ENCODE peak calls at places on chromosomes 5 and 9, in five cellular contexts. V, H, F, A and Q are unnamed samples. For H3K9me3 and H3K4me1, the result is how much of the 10 kb centered on the place peaks cover.

GRCh38 chr9:113488490-113488889 is 25.0 kb downstream of the RGS3 start:
- DNase-seq in V (peak), A (no peak), F (no peak), H (no peak), Q (no peak)

GRCh38 chr5:72785796-72786195 is 30.7 kb upstream of the TNPO1 start:
- DNase-seq in V (no peak), F (no peak), H (no peak), A (no peak), Q (no peak)

GRCh38 chr5:61673007-61673735 is 341.1 kb downstream of the ZSWIM6 start:
- DNase-seq in V (no peak), H (no peak), A (no peak), F (peak), Q (no peak)

GRCh38 chr5:173885054-173885443 is 3.1 kb upstream of the CPEB4 start:
- DNase-seq in F (no peak), V (no peak), A (no peak), H (no peak), Q (no peak)

GRCh38 chr5:59592101-59592500 is 301.4 kb downstream of the PDE4D start:
- DNase-seq in V (no peak), A (no peak), F (no peak), H (no peak), Q (no peak)

GRCh38 chr5:158658439-158659230 is 441.1 kb downstream of the EBF1 start:
- DNase-seq in A (no peak), V (no peak), F (no peak), H (no peak), Q (no peak)

GRCh38 chr5:78361226-78361993 is 993 bp downstream of the SCAMP1 start:
- DNase-seq in V (peak), A (peak), H (peak), F (no peak), Q (peak)

GRCh38 chr5:102801375-102801774 is 46.3 kb downstream of the PAM start:
- DNase-seq in V (no peak), A (no peak), H (no peak), F (no peak), Q (no peak)

GRCh38 chr9:127295005-127295404 is 30.4 kb downstream of the GARNL3 start:
- DNase-seq in A (peak), H (no peak), F (no peak), V (no peak), Q (no peak)

GRCh38 chr5:143733635-143734341 is 78.2 kb upstream of the HMHB1 start:
- DNase-seq in A (no peak), F (no peak), V (no peak), H (no peak), Q (no peak)

GRCh38 chr5:141799507-141800167 is 78.6 kb downstream of the PCDH1 start:
- DNase-seq in F (no peak), V (no peak), H (no peak), A (no peak), Q (no peak)

GRCh38 chr5:44809215-44809955 is 638 bp downstream of the MRPS30 start:
- DNase-seq in A (no peak), H (no peak), F (peak), V (peak), Q (peak)

GRCh38 chr9:89871871-89872331 is 267.1 kb downstream of the GADD45G start:
- DNase-seq in A (no peak), F (no peak), V (no peak), H (no peak), Q (no peak)

GRCh38 chr9:127543221-127543620 is 68.9 kb upstream of the STXBP1 start:
- DNase-seq in H (no peak), F (no peak), V (no peak), A (no peak), Q (no peak)

GRCh38 chr5:148967783-148968182 is 95.1 kb downstream of the SH3TC2 start:
- DNase-seq in H (no peak), V (no peak), A (no peak), F (no peak), Q (no peak)

GRCh38 chr9:14343948-14344547 is 30.1 kb upstream of the NFIB start:
- DNase-seq in F (no peak), H (no peak), V (peak), A (no peak), Q (no peak)

GRCh38 chr9:105083246-105083645 is 155.3 kb upstream of the ABCA1 start:
- DNase-seq in A (no peak), V (no peak), H (no peak), F (no peak), Q (peak)

GRCh38 chr9:138120072-138120471 is 242.5 kb downstream of the CACNA1B start:
- DNase-seq in A (no peak), H (no peak), F (no peak), V (no peak), Q (no peak)

GRCh38 chr9:6788175-6789016 is 30.6 kb downstream of the KDM4C start:
- DNase-seq in A (no peak), H (peak), F (no peak), V (no peak), Q (peak)

GRCh38 chr5:139711067-139711851 is 63.1 kb downstream of the CXXC5 start:
- DNase-seq in H (no peak), A (no peak), V (peak), F (peak), Q (peak)

GRCh38 chr5:37248387-37248969 is 698 bp downstream of the CPLANE1 start:
- DNase-seq in H (peak), A (no peak), V (no peak), F (no peak), Q (no peak)

GRCh38 chr5:83029912-83030311 is 47.3 kb downstream of the TMEM167A start:
- DNase-seq in F (no peak), H (no peak), V (no peak), A (no peak), Q (no peak)

GRCh38 chr5:36657563-36657995 is 51.2 kb downstream of the SLC1A3 start:
- DNase-seq in A (peak), F (no peak), V (peak), H (no peak), Q (no peak)

GRCh38 chr9:105881654-105882349 is 187.5 kb downstream of the TMEM38B start:
- DNase-seq in V (peak), F (peak), H (peak), A (no peak), Q (peak)

DNA sequence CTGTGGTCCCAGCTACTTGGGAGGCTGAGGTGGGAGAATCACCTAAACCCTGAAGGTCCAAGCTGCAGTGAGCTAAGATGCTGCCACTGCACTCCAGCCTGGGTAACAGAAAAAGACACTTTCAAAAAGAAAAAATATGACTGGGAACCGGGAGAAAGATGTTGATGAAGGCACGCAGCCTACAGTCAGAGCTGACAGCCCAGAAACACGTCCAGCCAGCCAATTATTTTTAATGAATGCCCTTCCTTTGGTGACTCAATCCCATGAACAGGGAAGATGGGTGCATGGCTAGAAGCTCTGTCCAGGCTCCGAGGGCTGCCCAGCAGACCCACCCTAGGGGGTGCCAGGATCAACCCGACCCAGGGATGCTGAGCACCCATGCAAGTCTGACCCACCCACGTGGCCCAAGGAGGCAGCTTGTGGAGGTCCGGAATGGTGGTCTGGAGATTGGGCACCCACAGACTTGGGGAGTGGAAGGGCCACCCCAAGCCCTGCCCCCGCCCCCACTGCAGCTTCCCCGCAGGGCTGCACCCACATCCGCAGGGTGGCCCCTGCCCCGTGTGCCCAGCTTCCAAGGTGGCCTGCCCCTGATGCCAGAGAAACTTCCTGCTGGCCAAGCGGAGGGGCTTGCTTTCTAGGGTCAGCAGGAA is 51.0 kb downstream of the ADAMTS2 start:
- DNase-seq in V (peak), H (no peak), A (no peak), F (no peak), Q (peak)
- H3K9me3 ChIP-seq in V (under half), H (under half), A (under half), F (under half), Q (under half)

GRCh38 chr5:178227138-178227659 is 5.4 kb downstream of the PHYKPL start:
- DNase-seq in F (no peak), V (peak), A (no peak), H (no peak), Q (no peak)

GRCh38 chr5:178230879-178231735 is 1.5 kb downstream of the PHYKPL start:
- DNase-seq in F (no peak), V (peak), A (no peak), H (no peak), Q (no peak)

GRCh38 chr5:178227929-178228328 is 4.7 kb downstream of the PHYKPL start:
- DNase-seq in V (no peak), F (no peak), H (no peak), A (no peak), Q (no peak)

GRCh38 chr5:178229861-178230260 is 2.7 kb downstream of the PHYKPL start:
- DNase-seq in H (no peak), V (no peak), A (no peak), F (no peak), Q (no peak)

GRCh38 chr5:178228609-178229008 is 4.0 kb downstream of the PHYKPL start:
- DNase-seq in V (no peak), A (no peak), H (no peak), F (no peak), Q (no peak)
- H3K4me1 ChIP-seq in V (under half), A (under half), H (under half), F (under half), Q (under half)

DNA sequence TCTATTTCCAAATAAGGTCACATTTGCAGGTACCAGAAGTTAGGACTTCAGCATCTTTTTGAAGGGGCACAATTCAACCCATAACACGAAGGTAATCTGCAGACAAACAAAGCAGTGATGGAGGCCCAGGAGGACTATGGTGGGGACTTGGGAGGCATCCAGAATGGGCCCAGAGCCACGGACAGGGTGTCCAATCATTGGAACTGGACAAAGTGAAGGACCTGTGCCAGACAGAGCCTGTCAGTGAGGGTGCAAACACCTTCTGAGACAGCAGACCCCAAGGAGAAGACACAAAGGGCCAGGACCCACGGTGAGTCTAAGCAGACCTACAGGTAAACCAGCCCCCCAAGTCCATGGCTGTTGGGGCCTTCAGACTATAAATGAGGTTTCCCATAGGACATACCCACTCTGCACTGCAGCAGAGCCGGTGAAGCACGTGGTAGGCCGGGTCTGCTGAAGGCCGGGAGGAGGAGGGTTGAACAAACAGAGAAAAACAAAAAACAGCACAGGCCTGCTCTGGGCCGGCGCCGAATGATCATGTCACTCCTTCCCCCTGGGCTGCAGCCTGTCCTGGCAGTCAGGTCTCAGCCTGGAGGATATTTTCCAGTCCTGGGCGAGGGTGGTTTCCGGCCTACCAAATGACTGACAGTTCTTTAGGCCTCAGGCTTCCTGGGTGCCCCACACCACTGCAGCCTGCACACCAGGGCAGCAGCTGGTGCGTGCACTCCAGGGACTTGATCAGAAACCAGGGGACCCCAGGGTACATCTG is 84.4 kb downstream of the COL23A1 start:
- DNase-seq in A (no peak), F (no peak), V (no peak), H (no peak), Q (no peak)
- H3K9me3 ChIP-seq in A (under half), F (under half), V (under half), H (under half), Q (under half)

DNA sequence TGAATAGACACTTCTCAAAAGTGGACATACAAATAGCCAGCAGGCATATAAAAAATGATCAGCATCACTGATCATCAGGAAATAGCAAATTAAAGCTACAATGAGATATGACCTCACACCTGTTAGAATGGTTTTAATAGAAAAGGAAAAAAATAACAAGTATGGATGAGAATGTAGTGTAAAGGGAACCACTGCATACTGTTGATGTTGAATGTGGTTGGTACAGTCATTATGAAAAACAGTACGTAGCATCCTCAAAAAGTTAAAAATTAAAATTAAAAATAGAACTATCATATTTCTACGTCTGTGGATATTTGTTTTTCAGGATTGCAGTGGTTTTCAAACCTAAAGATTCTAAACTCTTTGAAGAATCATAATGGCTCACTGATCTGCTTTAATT is 215.1 kb upstream of the NREP start:
- DNase-seq in A (no peak), V (no peak), H (no peak), F (no peak), Q (no peak)
- H3K4me1 ChIP-seq in A (under half), V (under half), H (under half), F (under half), Q (under half)

DNA sequence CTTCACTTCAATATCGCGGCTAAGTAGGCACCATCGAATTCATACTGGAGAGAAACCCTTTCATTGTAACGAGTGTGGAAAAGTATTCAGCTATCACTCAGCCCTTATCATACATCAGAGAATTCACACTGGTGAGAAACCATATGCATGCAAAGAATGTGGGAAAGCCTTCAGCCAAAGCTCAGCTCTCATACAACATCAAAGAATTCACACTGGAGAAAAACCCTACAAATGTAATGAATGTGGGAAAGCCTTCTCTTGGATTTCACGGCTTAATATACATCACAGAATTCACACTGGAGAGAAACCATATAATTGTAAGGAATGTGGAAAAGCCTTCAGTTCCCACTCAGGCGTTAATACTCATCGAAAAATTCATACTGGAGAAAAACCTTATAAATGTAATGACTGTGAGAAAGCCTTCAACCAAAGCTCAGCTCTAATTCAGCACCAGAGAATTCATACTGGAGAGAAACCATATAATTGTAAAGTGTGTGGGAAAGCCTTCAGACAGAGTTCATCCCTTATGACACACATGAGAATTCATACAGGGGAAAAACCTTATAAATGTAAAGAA is 9.5 kb downstream of the ZNF879 start:
- DNase-seq in V (no peak), F (no peak), H (no peak), A (no peak), Q (no peak)
- H3K9me3 ChIP-seq in V (half or more), F (under half), H (half or more), A (under half), Q (half or more)

GRCh38 chr5:32534056-32534455 is 51.3 kb upstream of the SUB1 start:
- DNase-seq in V (no peak), A (no peak), H (no peak), F (no peak), Q (no peak)
- H3K4me1 ChIP-seq in V (under half), A (under half), H (under half), F (under half), Q (under half)